ENCODE peak calls at places on chromosomes 5 and 9, in five cellular contexts. F is PC-3, K is pancreas, R is cardiac muscle cell, X is heart left ventricle. I is an unnamed sample.
A peak's percentile ranks its signal among the peaks of the same experiment; 100 is the strongest.

GRCh38 chr9:108786756-108787663 is 68.8 kb downstream of the ACTL7B start:
- DNase-seq in F (peak; percentile 14), K (no peak), R (no peak), X (no peak), I (no peak)

GRCh38 chr9:128912270-128912853 is 8.4 kb upstream of the PHYHD1 start:
- DNase-seq in F (peak; percentile 95), K (no peak), R (no peak), X (no peak), I (no peak)

GRCh38 chr9:1100945-1101344 is 50.8 kb downstream of the DMRT2 start:
- DNase-seq in F (peak; percentile 65), K (no peak), R (peak; percentile 63), X (peak; percentile 32), I (peak; percentile 58)

GRCh38 chr5:38509185-38509584 is 47.3 kb downstream of the LIFR start:
- DNase-seq in F (peak; percentile 73), K (no peak), R (no peak), X (no peak), I (no peak)

GRCh38 chr5:55418994-55419991 is 111.5 kb downstream of the MTREX start:
- DNase-seq in F (no peak), K (no peak), R (peak; percentile 59), X (no peak), I (no peak)

GRCh38 chr9:136648746-136649145 is 14.0 kb upstream of the EGFL7 start:
- DNase-seq in F (no peak), K (no peak), R (no peak), X (peak; percentile 86), I (peak; percentile 77)

GRCh38 chr5:151157426-151158286 is at the start of gene ANXA6:
- DNase-seq in F (peak; percentile 88), K (peak; percentile 93), R (peak; percentile 93), X (peak; percentile 92), I (peak; percentile 92)

GRCh38 chr9:134418354-134418753 is 92.1 kb downstream of the RXRA start:
- DNase-seq in F (no peak), K (no peak), R (no peak), X (no peak), I (peak; percentile 95)

GRCh38 chr5:33432656-33433055 is 8.1 kb upstream of the TARS1 start:
- DNase-seq in F (no peak), K (no peak), R (no peak), X (no peak), I (no peak)

GRCh38 chr5:179297486-179298180 is 47.6 kb downstream of the ADAMTS2 start:
- DNase-seq in F (no peak), K (peak; percentile 39), R (no peak), X (no peak), I (no peak)

GRCh38 chr5:115264786-115265185 is 2.1 kb upstream of the PGGT1B start:
- DNase-seq in F (no peak), K (peak; percentile 58), R (no peak), X (no peak), I (no peak)

GRCh38 chr5:172953776-172954189 is 5.4 kb upstream of the RPL26L1 start:
- DNase-seq in F (peak; percentile 25), K (no peak), R (no peak), X (no peak), I (no peak)

GRCh38 chr9:76452839-76453238 is 6.1 kb upstream of the GCNT1 start:
- DNase-seq in F (no peak), K (no peak), R (no peak), X (no peak), I (no peak)

GRCh38 chr5:154513669-154514084 is 35.6 kb upstream of the HAND1 start:
- DNase-seq in F (no peak), K (no peak), R (no peak), X (no peak), I (no peak)

GRCh38 chr5:124007675-124008398 is 495.9 kb downstream of the CSNK1G3 start:
- DNase-seq in F (peak; percentile 4), K (no peak), R (no peak), X (no peak), I (no peak)

GRCh38 chr5:148913985-148914421 is 87.6 kb downstream of the ADRB2 start:
- DNase-seq in F (peak; percentile 96), K (no peak), R (peak; percentile 14), X (no peak), I (no peak)

GRCh38 chr9:16230731-16231130 is 639.7 kb downstream of the BNC2 start:
- DNase-seq in F (no peak), K (no peak), R (no peak), X (no peak), I (no peak)

GRCh38 chr5:96626956-96627355 is 35.2 kb upstream of the CAST start:
- DNase-seq in F (peak; percentile 7), K (no peak), R (no peak), X (no peak), I (no peak)

GRCh38 chr9:3909966-3910650 is 384.3 kb upstream of the RFX3 start:
- DNase-seq in F (no peak), K (no peak), R (no peak), X (no peak), I (no peak)

GRCh38 chr5:643811-644271 is 31.7 kb downstream of the CEP72 start:
- DNase-seq in F (no peak), K (no peak), R (no peak), X (no peak), I (peak; percentile 10)

GRCh38 chr9:4243113-4243512 is 56.8 kb downstream of the GLIS3 start:
- DNase-seq in F (no peak), K (no peak), R (no peak), X (no peak), I (no peak)

GRCh38 chr9:21995652-21996275 is 1.2 kb downstream of the CDKN2B-AS1 start:
- DNase-seq in F (peak; percentile 24), K (peak; percentile 80), R (peak; percentile 43), X (peak; percentile 59), I (peak; percentile 68)

GRCh38 chr5:66595877-66596790 is at the start of gene MAST4:
- DNase-seq in F (peak; percentile 52), K (peak; percentile 97), R (peak; percentile 92), X (peak; percentile 94), I (peak; percentile 97)

GRCh38 chr9:136997355-136997754 is 987 bp upstream of the CLIC3 start:
- DNase-seq in F (no peak), K (no peak), R (no peak), X (no peak), I (no peak)

GRCh38 chr9:110753734-110754231 is 85.2 kb downstream of the MUSK start:
- DNase-seq in F (no peak), K (no peak), R (no peak), X (no peak), I (no peak)

GRCh38 chr9:89021154-89021803 is 30.0 kb downstream of the S1PR3 start:
- DNase-seq in F (peak; percentile 87), K (no peak), R (no peak), X (no peak), I (no peak)

GRCh38 chr9:27785714-27786100 is 212.4 kb upstream of the C9orf72 start:
- DNase-seq in F (peak; percentile 17), K (no peak), R (no peak), X (no peak), I (no peak)

GRCh38 chr5:178236685-178237084 is 4.1 kb upstream of the PHYKPL start:
- DNase-seq in F (no peak), K (peak; percentile 47), R (no peak), X (peak; percentile 61), I (peak; percentile 80)

GRCh38 chr9:40909821-40910220 is 218.7 kb downstream of the FOXD4L6 start:
- DNase-seq in F (no peak), K (no peak), R (no peak), X (no peak), I (no peak)

GRCh38 chr9:40911647-40912046 is 216.8 kb downstream of the FOXD4L6 start:
- DNase-seq in F (no peak), K (no peak), R (no peak), X (no peak), I (no peak)

GRCh38 chr9:40914772-40915659 is 213.5 kb downstream of the FOXD4L6 start:
- DNase-seq in F (no peak), K (no peak), R (no peak), X (no peak), I (no peak)

GRCh38 chr9:40913928-40914673 is 214.4 kb downstream of the FOXD4L6 start:
- DNase-seq in F (no peak), K (no peak), R (no peak), X (no peak), I (no peak)

DNA sequence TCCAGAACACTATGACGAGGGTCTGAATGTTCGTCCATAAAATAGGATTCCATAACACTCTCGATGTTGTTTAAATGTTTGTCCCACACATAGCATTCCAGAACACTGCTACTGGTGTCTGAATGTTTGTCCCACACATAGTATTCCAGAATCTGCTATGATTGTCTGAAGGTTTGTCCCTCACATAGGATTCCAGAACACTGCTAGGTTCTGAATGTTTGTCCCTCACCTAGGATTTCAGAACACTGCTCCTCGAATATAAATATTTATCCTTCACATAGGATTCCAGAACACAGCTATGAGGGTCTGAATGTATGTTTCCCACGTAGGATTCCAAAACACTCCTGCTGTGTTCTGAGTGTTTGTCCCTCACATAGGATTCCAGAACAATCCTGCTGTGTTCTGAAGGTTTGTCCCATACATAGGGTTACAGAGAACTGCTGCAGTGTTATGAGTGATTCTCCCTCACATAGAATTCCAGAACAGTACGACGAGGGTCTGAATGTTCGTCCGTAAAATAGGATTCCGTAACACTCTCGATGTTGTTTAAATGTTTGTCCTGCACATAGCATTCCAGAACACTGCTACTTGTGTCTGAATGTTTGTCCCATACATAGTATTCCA is 215.3 kb downstream of the FOXD4L6 start:
- DNase-seq in F (no peak), K (no peak), R (no peak), X (no peak), I (no peak)
- H3K9me3 ChIP-seq in F (no peaks in the 10 kb centered on the region), K (peaks cover 5% of the 10 kb centered on the region), R (peaks cover 35% of the 10 kb centered on the region), X (peaks cover 90% of the 10 kb centered on the region), I (no peaks in the 10 kb centered on the region)

DNA sequence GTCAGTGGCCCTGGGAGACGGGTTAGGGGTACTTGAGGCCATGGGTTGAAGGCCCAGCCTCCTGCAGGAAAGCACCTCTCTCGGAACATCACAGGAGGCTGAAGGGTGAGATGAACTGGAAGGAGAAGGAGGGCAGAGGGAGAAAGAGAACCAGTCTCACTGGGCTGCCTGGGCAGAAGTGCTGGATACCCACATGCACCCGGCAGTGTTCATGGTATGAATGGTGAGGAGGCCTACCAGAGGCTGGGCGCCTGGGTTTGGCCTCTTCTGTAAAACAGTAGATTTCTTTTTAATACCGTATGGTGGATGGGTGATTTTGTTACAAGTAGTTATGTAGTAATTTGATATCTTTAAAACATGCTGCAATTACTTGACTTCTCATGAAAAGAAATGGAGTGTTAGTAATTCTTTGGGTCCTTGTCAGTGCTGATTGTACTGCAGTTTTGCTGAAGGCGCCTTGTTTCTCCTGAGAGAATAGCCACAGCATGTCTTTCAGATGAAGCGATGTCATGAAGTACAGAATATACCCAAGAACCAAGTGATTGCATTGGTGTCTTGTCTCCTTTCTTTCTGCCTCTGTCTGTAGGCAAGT is 258.6 kb downstream of the FANCC start:
- DNase-seq in F (no peak), K (no peak), R (no peak), X (no peak), I (no peak)
- H3K4me3 ChIP-seq in F (no peak overlapping the region), K (no peak overlapping the region), R (no peak overlapping the region), X (no peak overlapping the region), I (no peak overlapping the region)

DNA sequence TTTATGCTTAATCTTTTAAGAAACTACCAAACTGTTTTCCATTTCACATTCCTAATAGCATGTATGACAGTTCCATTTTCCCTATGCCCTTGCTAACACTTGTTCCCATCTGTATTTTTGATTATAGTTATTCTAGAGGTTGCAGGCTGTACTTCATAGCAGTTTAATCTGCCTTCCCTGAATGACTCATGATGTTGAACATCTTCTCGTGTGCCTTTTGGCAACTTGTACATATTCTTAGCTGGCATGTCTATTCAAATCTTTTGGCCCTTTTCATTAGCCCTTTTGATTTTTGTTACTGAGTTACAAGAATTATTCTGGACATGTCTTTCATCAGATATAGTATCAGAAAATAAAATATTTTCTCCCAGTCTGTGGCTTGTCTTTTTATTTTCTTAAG is 320.3 kb downstream of the DIRAS2 start:
- DNase-seq in F (no peak), K (no peak), R (no peak), X (no peak), I (no peak)
- H3K9me3 ChIP-seq in F (no peaks in the 10 kb centered on the region), K (no peaks in the 10 kb centered on the region), R (no peaks in the 10 kb centered on the region), X (no peaks in the 10 kb centered on the region), I (no peaks in the 10 kb centered on the region)

GRCh38 chr9:28832168-28832567 is 1258.9 kb upstream of the C9orf72 start:
- DNase-seq in F (no peak), K (no peak), R (no peak), X (no peak), I (no peak)
- H3K4me3 ChIP-seq in F (no peak overlapping the region), K (no peak overlapping the region), R (no peak overlapping the region), X (no peak overlapping the region), I (no peak overlapping the region)